ENCODE peak calls at places on chromosomes 11 and 22, in four cellular contexts. D is GM12878, O is H1, H is HepG2. A is an unnamed sample. For H3K9me3, the result is how much of the 10 kb centered on the place peaks cover.

GRCh38 chr11:121890377-121890776 is 225.6 kb downstream of the BLID start:
- DNase-seq in D (no peak), H (no peak), O (no peak), A (no peak)

GRCh38 chr11:1290052-1291040 is 19.1 kb downstream of the TOLLIP start:
- DNase-seq in H (no peak), O (no peak), D (no peak), A (no peak)

GRCh38 chr11:122097419-122098001 is 18.5 kb downstream of the BLID start:
- DNase-seq in O (no peak), D (no peak), H (no peak), A (no peak)

GRCh38 chr11:46387919-46388618 is 3.5 kb downstream of the CHRM4 start:
- DNase-seq in D (no peak), O (no peak), H (no peak), A (no peak)

GRCh38 chr11:10659339-10660216 is 34.0 kb downstream of the IRAG1 start:
- DNase-seq in H (peak), O (no peak), D (no peak), A (no peak)

GRCh38 chr11:117815262-117815803 is 9.2 kb downstream of the FXYD2 start:
- DNase-seq in O (no peak), H (no peak), D (peak), A (no peak)

GRCh38 chr11:57426754-57427691 is at the start of gene SLC43A3:
- DNase-seq in D (peak), H (peak), O (peak), A (peak)

GRCh38 chr11:89184021-89184420 is 6.3 kb downstream of the TYR start:
- DNase-seq in O (no peak), H (no peak), D (no peak), A (no peak)

GRCh38 chr11:96215094-96215782 is 127.8 kb downstream of the MAML2 start:
- DNase-seq in D (peak), O (no peak), H (no peak), A (no peak)

GRCh38 chr22:42967005-42967404 is 47.9 kb downstream of the PACSIN2 start:
- DNase-seq in O (no peak), H (no peak), D (no peak), A (no peak)

GRCh38 chr22:42970029-42970428 is 44.9 kb downstream of the PACSIN2 start:
- DNase-seq in H (no peak), O (no peak), D (no peak), A (no peak)

GRCh38 chr22:42966389-42966998 is 48.5 kb downstream of the PACSIN2 start:
- DNase-seq in H (no peak), D (no peak), O (no peak), A (no peak)

GRCh38 chr22:42969348-42969975 is 45.5 kb downstream of the PACSIN2 start:
- DNase-seq in O (no peak), H (no peak), D (no peak), A (no peak)

GRCh38 chr22:42967933-42968332 is 47.0 kb downstream of the PACSIN2 start:
- DNase-seq in O (no peak), D (no peak), H (no peak), A (no peak)
- TF ChIP-seq YY1 in O (no peak), D (peak), H (no peak), A (no peak)

GRCh38 chr11:76166314-76166713 is 40.0 kb downstream of the WNT11 start:
- DNase-seq in O (no peak), D (peak), H (no peak), A (peak)
- TF ChIP-seq SUZ12 in O (no peak), D (no peak), H (no peak), A (no peak)

DNA sequence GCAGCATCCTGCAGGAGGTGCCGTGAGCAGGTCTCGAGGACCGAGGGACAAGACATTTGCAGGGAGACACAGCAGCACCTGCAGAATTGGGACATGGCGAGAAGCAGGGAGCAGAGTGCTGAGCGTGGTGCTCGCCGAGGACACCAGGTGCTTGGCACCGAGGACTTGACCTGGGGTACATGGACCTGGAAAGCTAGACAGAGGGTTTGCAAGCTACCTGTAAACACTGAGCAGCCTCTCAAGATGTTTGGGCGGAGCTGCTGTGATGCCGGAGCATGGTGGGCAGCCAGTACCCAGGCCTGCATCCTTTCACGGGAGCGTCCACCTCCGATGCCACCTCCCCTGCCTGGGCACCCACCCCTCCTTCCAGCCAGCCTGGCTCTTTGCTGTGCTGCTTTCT is 773.2 kb downstream of the TBC1D22A start:
- DNase-seq in O (no peak), H (no peak), D (no peak), A (no peak)
- H3K9me3 ChIP-seq in O (half or more), H (under half), D (under half), A (under half)

DNA sequence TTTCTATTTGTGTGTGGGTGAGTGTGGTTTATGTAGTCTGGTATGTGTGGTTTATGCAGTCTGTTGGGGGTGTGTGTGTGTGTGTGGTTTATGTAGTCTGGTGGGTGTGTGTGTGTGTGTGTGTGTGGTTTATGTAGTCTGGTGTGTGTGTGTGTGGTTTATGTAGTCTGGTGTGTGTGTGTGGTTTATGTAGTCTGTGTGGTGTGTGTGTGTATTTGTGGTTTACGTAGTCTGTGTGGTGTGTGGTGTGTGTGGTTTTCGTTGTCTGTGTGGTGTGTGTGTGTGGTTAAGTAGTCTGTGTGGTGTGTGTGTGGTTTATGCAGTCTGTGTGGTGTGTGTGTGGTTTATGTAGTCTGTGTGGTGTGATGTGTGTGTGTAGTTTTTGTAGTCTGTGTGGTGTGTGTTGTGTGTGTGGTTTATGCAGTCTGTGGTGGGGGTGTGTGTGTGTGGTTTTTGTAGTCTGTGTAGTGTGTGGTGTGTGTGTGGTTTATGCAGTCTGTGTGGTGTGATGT is 26.2 kb upstream of the PARVG start:
- DNase-seq in H (no peak), O (no peak), D (peak), A (no peak)
- TF ChIP-seq YY1 in H (no peak), O (no peak), D (no peak), A (no peak)

DNA sequence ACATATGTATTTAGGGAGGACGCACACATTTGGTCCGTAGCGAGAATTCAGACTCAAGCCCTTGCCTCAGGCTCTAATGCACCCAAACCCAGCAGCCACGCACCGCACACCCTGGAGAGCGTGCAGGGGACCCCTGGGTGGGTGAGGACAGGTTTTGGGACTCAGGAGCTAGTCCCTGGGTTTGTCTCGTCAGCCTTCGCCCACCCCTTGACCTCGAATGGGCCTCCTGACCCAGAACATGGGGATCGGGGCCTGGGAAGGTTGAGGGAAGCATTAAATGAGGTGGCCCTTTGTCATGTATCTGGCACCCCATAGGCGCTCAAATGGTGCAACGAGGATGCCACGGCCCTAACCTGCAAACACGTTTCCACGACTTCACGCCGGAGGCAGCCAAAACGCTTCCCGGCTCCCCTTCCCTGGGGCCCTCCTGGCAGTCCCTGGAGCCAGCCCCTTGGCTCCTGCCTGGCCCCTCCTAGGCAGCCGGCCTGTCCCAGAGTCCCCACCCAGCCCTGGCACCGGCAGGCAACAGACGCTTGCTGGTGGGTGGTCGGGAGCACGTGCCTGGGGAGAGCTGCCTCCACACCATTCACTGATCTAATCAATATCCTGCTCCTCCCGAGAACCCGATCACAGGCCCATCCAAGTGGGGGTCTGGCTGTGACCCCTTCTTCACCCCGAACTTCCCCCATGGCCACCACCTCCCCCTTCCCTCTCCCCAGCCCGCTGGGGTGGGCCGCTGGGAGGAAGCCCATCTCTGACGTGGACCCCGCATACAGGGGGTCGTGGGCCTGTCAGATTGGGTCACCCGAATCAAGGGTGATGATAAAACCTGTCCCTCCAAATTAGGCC is 5.4 kb upstream of the LINC01488 start:
- DNase-seq in O (peak), D (no peak), H (no peak), A (no peak)
- TF ChIP-seq SUZ12 in O (no peak), D (no peak), H (no peak), A (no peak)

GRCh38 chr22:49380828-49381114 is 446.9 kb downstream of the BRD1 start:
- DNase-seq in D (no peak), O (no peak), H (no peak), A (no peak)
- H3K9me3 ChIP-seq in D (under half), O (under half), H (under half), A (under half)